ENCODE peak calls at places on chromosomes 7 and 10, in six cellular contexts. D is neuronal stem cell, Z is body of pancreas, S is NT2/D1, V is BE2C, C is cardiac muscle cell. G is an unnamed sample.

GRCh38 chr7:100674441-100675407 is 1.2 kb downstream of the GNB2 start:
- DNase-seq in S (no peak), C (no peak), D (no peak), Z (no peak), V (no peak), G (peak; percentile 69)

GRCh38 chr7:128021361-128021760 is 9.9 kb downstream of the LRRC4 start:
- DNase-seq in D (no peak), C (no peak), Z (no peak), S (no peak), V (no peak), G (no peak)

GRCh38 chr10:4848341-4849041 is 22.5 kb downstream of the AKR1E2 start:
- DNase-seq in V (no peak), Z (no peak), D (no peak), S (no peak), C (peak; percentile 21), G (no peak)

GRCh38 chr10:103695584-103696005 is 159.8 kb downstream of the SH3PXD2A start:
- DNase-seq in S (no peak), V (no peak), C (peak; percentile 84), Z (no peak), D (no peak), G (no peak)

GRCh38 chr7:105216786-105217185 is 171.9 kb downstream of the SRPK2 start:
- DNase-seq in S (no peak), V (no peak), C (no peak), D (no peak), Z (no peak), G (no peak)

GRCh38 chr7:116432517-116432916 is 67.0 kb upstream of the CAV2 start:
- DNase-seq in Z (no peak), V (no peak), D (no peak), C (no peak), S (no peak), G (no peak)

GRCh38 chr7:47875998-47876744 is 72.1 kb downstream of the PKD1L1 start:
- DNase-seq in S (no peak), V (no peak), Z (no peak), D (no peak), C (no peak), G (peak; percentile 26)

GRCh38 chr10:110699859-110700468 is 55.8 kb downstream of the RBM20 start:
- DNase-seq in Z (no peak), D (no peak), S (no peak), V (no peak), C (no peak), G (no peak)

GRCh38 chr7:124937076-124937475 is 7.5 kb upstream of the POT1 start:
- DNase-seq in S (no peak), C (no peak), D (no peak), Z (no peak), V (no peak), G (no peak)

GRCh38 chr7:100489824-100490223 is 6.1 kb downstream of the NYAP1 start:
- DNase-seq in Z (peak; percentile 72), C (peak; percentile 94), V (peak; percentile 99), S (peak; percentile 99), D (peak; percentile 98), G (peak; percentile 72)

GRCh38 chr7:139118234-139118802 is 8.8 kb upstream of the ZC3HAV1 start:
- DNase-seq in S (no peak), Z (peak; percentile 34), V (no peak), D (no peak), C (peak; percentile 41), G (no peak)

GRCh38 chr7:85423209-85423895 is 236.5 kb upstream of the SEMA3D start:
- DNase-seq in C (no peak), S (no peak), D (no peak), Z (no peak), V (no peak), G (no peak)

GRCh38 chr7:1509226-1509625 is 5.0 kb upstream of the INTS1 start:
- DNase-seq in S (no peak), D (no peak), Z (no peak), C (no peak), V (no peak), G (no peak)

GRCh38 chr7:136496526-136496925 is 371.9 kb upstream of the CHRM2 start:
- DNase-seq in V (no peak), S (no peak), C (no peak), D (no peak), Z (no peak), G (no peak)

GRCh38 chr7:137840183-137840779 is 6.5 kb downstream of the DGKI start:
- DNase-seq in C (no peak), Z (no peak), D (peak; percentile 57), S (no peak), V (no peak), G (no peak)
- H3K4me1 ChIP-seq in C (peaks cover 37% of the 10 kb centered on the region), Z (no peaks in the 10 kb centered on the region), D (peaks cover 43% of the 10 kb centered on the region), S (peaks cover 1% of the 10 kb centered on the region), V (no peaks in the 10 kb centered on the region), G (peaks cover 4% of the 10 kb centered on the region)

GRCh38 chr10:97550336-97551149 is 22.0 kb upstream of the ANKRD2 start:
- DNase-seq in S (no peak), Z (no peak), C (no peak), D (no peak), V (no peak), G (no peak)
- H3K4me1 ChIP-seq in S (peaks cover 16% of the 10 kb centered on the region), Z (peaks cover 5% of the 10 kb centered on the region), C (peaks cover 22% of the 10 kb centered on the region), D (peaks cover 31% of the 10 kb centered on the region), V (peaks cover 7% of the 10 kb centered on the region), G (peaks cover 29% of the 10 kb centered on the region)

DNA sequence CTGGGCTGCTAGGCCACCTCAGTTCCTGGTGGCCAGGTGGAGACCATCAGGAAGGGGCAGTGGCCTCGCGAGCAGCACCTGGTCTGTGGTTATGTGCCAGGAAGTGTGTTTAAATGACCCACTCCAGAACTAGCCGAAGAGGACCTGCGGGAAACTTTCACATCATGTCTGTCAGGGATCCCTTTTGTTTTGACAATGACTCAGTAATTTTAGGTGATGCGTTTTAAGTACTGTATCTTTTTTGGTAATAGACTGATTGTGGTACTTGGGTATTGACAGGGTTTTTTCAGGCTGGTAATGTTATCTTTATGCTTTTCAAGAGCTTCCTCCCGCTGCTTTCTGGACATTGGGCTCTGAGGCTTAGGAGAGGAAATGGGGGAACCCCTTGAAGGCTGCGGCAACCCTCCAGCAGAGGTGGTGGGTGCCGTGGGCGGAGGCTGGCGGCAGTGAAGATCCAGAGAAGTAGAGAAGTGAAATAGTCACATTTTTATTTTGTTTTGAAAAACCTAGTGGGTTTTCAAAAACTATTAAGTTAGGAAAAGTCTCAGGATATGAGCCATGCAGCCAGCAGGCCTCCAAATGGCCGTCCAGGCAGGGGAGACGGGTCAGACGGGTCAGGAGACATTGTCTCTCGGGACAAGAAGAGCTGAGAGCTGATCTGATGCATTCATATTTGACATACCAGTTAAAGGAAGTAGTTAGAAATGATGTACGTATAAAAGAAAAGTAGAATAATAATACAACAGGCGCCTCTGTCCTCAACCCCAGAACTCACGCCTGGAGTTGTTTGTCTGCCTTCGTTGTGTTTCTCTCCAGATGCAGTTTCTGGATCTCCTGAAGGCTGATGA is 27.7 kb downstream of the PPP2R2D start:
- DNase-seq in D (no peak), S (no peak), V (no peak), C (peak; percentile 12), Z (no peak), G (no peak)
- H3K4me1 ChIP-seq in D (peaks cover 4% of the 10 kb centered on the region), S (peaks cover 6% of the 10 kb centered on the region), V (no peaks in the 10 kb centered on the region), C (peaks cover 35% of the 10 kb centered on the region), Z (peaks cover 68% of the 10 kb centered on the region), G (peaks cover 19% of the 10 kb centered on the region)

GRCh38 chr7:36165059-36165458 is 12.0 kb downstream of the EEPD1 start:
- DNase-seq in V (no peak), C (peak; percentile 32), D (no peak), S (no peak), Z (no peak), G (no peak)

GRCh38 chr7:36158321-36158605 is 5.2 kb downstream of the EEPD1 start:
- DNase-seq in Z (no peak), S (no peak), V (no peak), C (no peak), D (no peak), G (no peak)

GRCh38 chr7:36159618-36160017 is 6.6 kb downstream of the EEPD1 start:
- DNase-seq in Z (peak; percentile 30), D (no peak), C (no peak), S (no peak), V (no peak), G (no peak)

GRCh38 chr7:36160313-36160712 is 7.3 kb downstream of the EEPD1 start:
- DNase-seq in S (no peak), V (no peak), D (no peak), Z (peak; percentile 29), C (no peak), G (no peak)

GRCh38 chr7:36161996-36162395 is 8.9 kb downstream of the EEPD1 start:
- DNase-seq in Z (no peak), S (no peak), V (no peak), C (no peak), D (no peak), G (no peak)
- H3K4me1 ChIP-seq in Z (peaks cover 47% of the 10 kb centered on the region), S (no peaks in the 10 kb centered on the region), V (no peaks in the 10 kb centered on the region), C (no peaks in the 10 kb centered on the region), D (no peaks in the 10 kb centered on the region), G (no peaks in the 10 kb centered on the region)

GRCh38 chr10:123393170-123393569 is 239.0 kb downstream of the BUB3 start:
- DNase-seq in C (no peak), Z (no peak), V (no peak), S (no peak), D (no peak), G (no peak)
- H3K4me1 ChIP-seq in C (no peaks in the 10 kb centered on the region), Z (no peaks in the 10 kb centered on the region), V (no peaks in the 10 kb centered on the region), S (no peaks in the 10 kb centered on the region), D (no peaks in the 10 kb centered on the region), G (no peaks in the 10 kb centered on the region)